ENCODE peak calls at places on chromosome 20, in five cellular contexts. N, Y, Z, M and O are unnamed samples.

GRCh38 chr20:13009682-13010406 is 1.1 kb downstream of the SPTLC3 start:
- DNase-seq in N (no peak), M (no peak), Z (peak), Y (no peak), O (peak)

GRCh38 chr20:58546312-58546711 is 31.1 kb upstream of the APCDD1L start:
- DNase-seq in N (no peak), Y (no peak), Z (no peak), M (no peak), O (no peak)

GRCh38 chr20:22814475-22815205 is 220.5 kb upstream of the SSTR4 start:
- DNase-seq in M (no peak), Z (no peak), Y (no peak), N (no peak), O (no peak)

GRCh38 chr20:56299362-56299761 is 50.8 kb downstream of the MC3R start:
- DNase-seq in Y (peak), N (no peak), Z (no peak), M (no peak), O (no peak)

GRCh38 chr20:49230575-49231211 is 11.5 kb downstream of the DDX27 start:
- DNase-seq in Y (no peak), N (no peak), M (no peak), Z (no peak), O (no peak)

GRCh38 chr20:53899351-53900167 is 170.8 kb downstream of the BCAS1 start:
- DNase-seq in Y (peak), M (peak), N (no peak), Z (no peak), O (peak)

GRCh38 chr20:25280051-25280573 is 32.2 kb downstream of the PYGB start:
- DNase-seq in Y (no peak), N (no peak), M (no peak), Z (no peak), O (no peak)

GRCh38 chr20:16350465-16350864 is 222.8 kb downstream of the KIF16B start:
- DNase-seq in Z (no peak), M (peak), N (no peak), Y (no peak), O (no peak)

GRCh38 chr20:24795444-24795843 is 153.6 kb upstream of the CST7 start:
- DNase-seq in Y (no peak), N (no peak), Z (no peak), M (no peak), O (no peak)

GRCh38 chr20:38113401-38114325 is 51.4 kb downstream of the TGM2 start:
- DNase-seq in Z (peak), M (no peak), Y (peak), N (peak), O (no peak)

GRCh38 chr20:24705486-24705885 is 236.1 kb downstream of the SYNDIG1 start:
- DNase-seq in Z (no peak), N (no peak), Y (peak), M (no peak), O (no peak)

GRCh38 chr20:25197173-25197869 is 1.8 kb downstream of the ENTPD6 start:
- DNase-seq in N (no peak), Z (no peak), Y (no peak), M (no peak), O (no peak)

GRCh38 chr20:64065973-64066341 is 3.0 kb downstream of the TCEA2 start:
- DNase-seq in Y (peak), Z (no peak), N (no peak), M (no peak), O (peak)

GRCh38 chr20:53608456-53609413 is 15.1 kb upstream of the ZNF217 start:
- DNase-seq in N (no peak), Z (no peak), Y (peak), M (no peak), O (no peak)

GRCh38 chr20:25529295-25529951 is 55.9 kb downstream of the NINL start:
- DNase-seq in Y (no peak), N (no peak), Z (no peak), M (no peak), O (no peak)

GRCh38 chr20:49303211-49303610 is 25.4 kb upstream of the ZNFX1 start:
- DNase-seq in M (no peak), Z (no peak), N (no peak), Y (no peak), O (no peak)

GRCh38 chr20:53296451-53297153 is 297.0 kb downstream of the ZNF217 start:
- DNase-seq in M (no peak), Z (no peak), N (no peak), Y (peak), O (no peak)

GRCh38 chr20:17849901-17850673 is 118.5 kb downstream of the SNX5 start:
- DNase-seq in Y (no peak), M (peak), Z (peak), N (no peak), O (no peak)

GRCh38 chr20:32017711-32018251 is 7.5 kb downstream of the CCM2L start:
- DNase-seq in N (peak), Y (peak), Z (peak), M (peak), O (no peak)

GRCh38 chr20:58111340-58112016 is 117.0 kb downstream of the ANKRD60 start:
- DNase-seq in M (no peak), N (no peak), Z (no peak), Y (no peak), O (no peak)

GRCh38 chr20:11178946-11179654 is 505.3 kb upstream of the JAG1 start:
- DNase-seq in N (no peak), Y (no peak), Z (peak), M (peak), O (no peak)

GRCh38 chr20:7851031-7851490 is 89.2 kb downstream of the HAO1 start:
- DNase-seq in M (no peak), N (no peak), Z (no peak), Y (no peak), O (no peak)

GRCh38 chr20:23644159-23644558 is 6.4 kb upstream of the CST3 start:
- DNase-seq in N (no peak), Y (no peak), Z (no peak), M (no peak), O (no peak)

GRCh38 chr20:4169360-4170214 is 154.2 kb upstream of the RNF24 start:
- DNase-seq in Y (no peak), N (no peak), Z (no peak), M (no peak), O (no peak)

GRCh38 chr20:697826-698225 is 22.2 kb upstream of the SCRT2 start:
- DNase-seq in M (no peak), N (no peak), Z (no peak), Y (no peak), O (no peak)

GRCh38 chr20:34022843-34023234 is 29.1 kb downstream of the RALY start:
- DNase-seq in N (no peak), Y (no peak), Z (no peak), M (no peak), O (no peak)

GRCh38 chr20:25015986-25016385 is 23.4 kb upstream of the APMAP start:
- DNase-seq in M (no peak), N (no peak), Y (no peak), Z (no peak), O (no peak)

GRCh38 chr20:24790746-24791283 is 158.3 kb upstream of the CST7 start:
- DNase-seq in Z (no peak), M (no peak), Y (no peak), N (no peak), O (no peak)

GRCh38 chr20:56411759-56412472 is at the start of gene CASS4:
- DNase-seq in Z (peak), N (no peak), M (no peak), Y (peak), O (no peak)

GRCh38 chr20:16035576-16035975 is 537.7 kb downstream of the KIF16B start:
- DNase-seq in Z (no peak), N (no peak), M (no peak), Y (no peak), O (no peak)

GRCh38 chr20:63957004-63957689 is 931 bp upstream of the UCKL1 start:
- DNase-seq in Y (peak), M (peak), N (peak), Z (peak), O (no peak)

GRCh38 chr20:63628246-63628975 is 1.5 kb upstream of the GMEB2 start:
- DNase-seq in M (peak), N (no peak), Y (peak), Z (peak), O (peak)

GRCh38 chr20:23435675-23436539 is 3.6 kb upstream of the CSTL1 start:
- DNase-seq in M (no peak), N (no peak), Z (peak), Y (no peak), O (no peak)

DNA sequence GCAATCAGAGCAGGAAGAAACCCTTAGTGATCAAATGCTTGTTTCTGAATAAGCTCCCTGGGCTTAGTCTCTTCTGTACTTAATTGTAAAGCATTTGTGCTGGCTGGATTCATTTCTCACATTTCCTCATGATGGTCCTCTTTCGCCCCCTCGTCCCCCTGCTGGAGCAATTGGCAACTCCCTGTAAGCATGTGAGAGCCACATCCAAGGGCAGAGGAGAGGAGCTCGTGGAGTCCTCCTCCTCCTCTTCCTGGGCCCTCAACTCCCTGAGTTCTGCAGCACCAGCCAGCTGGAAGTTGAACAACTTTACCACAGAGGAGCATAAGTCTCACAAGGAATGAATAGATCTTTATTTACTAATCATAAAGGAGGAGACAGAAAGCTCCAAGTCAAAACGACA is 12.6 kb downstream of the ANKEF1 start:
- DNase-seq in Z (peak), M (peak), Y (peak), N (peak), O (no peak)
- TF ChIP-seq KDM1A in Z (no peak), M (no peak), Y (no peak), N (no peak), O (no peak)

GRCh38 chr20:51529027-51529749 is 13.3 kb downstream of the NFATC2 start:
- DNase-seq in N (no peak), Z (no peak), M (no peak), Y (peak), O (no peak)

GRCh38 chr20:51529758-51530157 is 12.8 kb downstream of the NFATC2 start:
- DNase-seq in Z (no peak), Y (peak), N (no peak), M (no peak), O (no peak)

GRCh38 chr20:51531712-51532456 is 10.6 kb downstream of the NFATC2 start:
- DNase-seq in Z (no peak), M (no peak), Y (no peak), N (no peak), O (no peak)

GRCh38 chr20:51532577-51533191 is 9.8 kb downstream of the NFATC2 start:
- DNase-seq in Z (no peak), Y (no peak), M (no peak), N (no peak), O (no peak)

GRCh38 chr20:51531141-51531710 is 11.3 kb downstream of the NFATC2 start:
- DNase-seq in Y (no peak), M (peak), N (no peak), Z (no peak), O (no peak)
- TF ChIP-seq KDM1A in Y (no peak), M (no peak), N (no peak), Z (no peak), O (no peak)

GRCh38 chr20:44074252-44075151 is 112.5 kb downstream of the JPH2 start:
- DNase-seq in Y (no peak), M (no peak), N (no peak), Z (no peak), O (no peak)

GRCh38 chr20:44072381-44072780 is 114.6 kb downstream of the JPH2 start:
- DNase-seq in Y (no peak), Z (no peak), M (no peak), N (no peak), O (no peak)

GRCh38 chr20:44071526-44072111 is 115.4 kb downstream of the JPH2 start:
- DNase-seq in Z (no peak), M (no peak), N (no peak), Y (no peak), O (no peak)

GRCh38 chr20:44073675-44074071 is 113.3 kb downstream of the JPH2 start:
- DNase-seq in Y (no peak), M (no peak), Z (no peak), N (no peak), O (no peak)

GRCh38 chr20:44073011-44073674 is 113.8 kb downstream of the JPH2 start:
- DNase-seq in N (no peak), M (no peak), Z (no peak), Y (no peak), O (no peak)
- TF ChIP-seq KDM1A in N (no peak), M (no peak), Z (no peak), Y (no peak), O (no peak)

GRCh38 chr20:48203252-48203651 is 418.0 kb upstream of the SULF2 start:
- DNase-seq in Z (no peak), N (no peak), M (no peak), Y (no peak), O (no peak)
- TF ChIP-seq KDM1A in Z (no peak), N (no peak), M (no peak), Y (no peak), O (no peak)

DNA sequence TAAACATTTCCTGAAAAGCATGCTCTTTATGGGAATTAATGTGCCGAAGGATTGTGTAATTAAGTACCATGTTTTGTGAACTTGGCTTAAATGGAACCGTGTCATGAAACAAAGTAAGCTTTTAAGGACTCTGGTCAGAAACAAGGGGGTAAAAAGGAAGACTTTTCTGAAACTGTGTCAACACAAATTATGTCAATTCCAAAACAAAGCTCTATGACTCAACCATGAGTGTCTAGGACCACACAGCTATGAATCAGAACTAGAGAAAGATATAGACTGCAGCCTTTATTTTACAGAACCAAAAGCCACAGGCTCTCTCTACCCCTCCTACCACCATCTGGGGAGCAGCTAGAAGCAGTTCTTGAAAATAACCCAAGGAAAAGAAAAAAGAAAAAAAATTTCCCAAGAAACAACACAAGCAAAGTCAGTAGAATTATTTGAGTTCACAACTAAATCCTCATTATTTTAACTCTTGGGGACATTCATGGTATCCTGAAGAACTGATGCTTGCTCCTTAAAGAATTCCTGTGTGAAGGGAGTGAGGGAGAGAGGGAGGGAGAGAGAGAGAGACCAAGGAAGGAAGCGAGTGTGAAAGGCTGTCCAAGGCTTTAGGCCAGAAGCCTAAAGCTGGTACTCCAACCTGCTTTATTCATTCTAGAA is 81.9 kb downstream of the ZMYND8 start:
- DNase-seq in M (peak), N (no peak), Z (peak), Y (peak), O (peak)
- TF ChIP-seq KDM1A in M (no peak), N (no peak), Z (no peak), Y (no peak), O (no peak)

DNA sequence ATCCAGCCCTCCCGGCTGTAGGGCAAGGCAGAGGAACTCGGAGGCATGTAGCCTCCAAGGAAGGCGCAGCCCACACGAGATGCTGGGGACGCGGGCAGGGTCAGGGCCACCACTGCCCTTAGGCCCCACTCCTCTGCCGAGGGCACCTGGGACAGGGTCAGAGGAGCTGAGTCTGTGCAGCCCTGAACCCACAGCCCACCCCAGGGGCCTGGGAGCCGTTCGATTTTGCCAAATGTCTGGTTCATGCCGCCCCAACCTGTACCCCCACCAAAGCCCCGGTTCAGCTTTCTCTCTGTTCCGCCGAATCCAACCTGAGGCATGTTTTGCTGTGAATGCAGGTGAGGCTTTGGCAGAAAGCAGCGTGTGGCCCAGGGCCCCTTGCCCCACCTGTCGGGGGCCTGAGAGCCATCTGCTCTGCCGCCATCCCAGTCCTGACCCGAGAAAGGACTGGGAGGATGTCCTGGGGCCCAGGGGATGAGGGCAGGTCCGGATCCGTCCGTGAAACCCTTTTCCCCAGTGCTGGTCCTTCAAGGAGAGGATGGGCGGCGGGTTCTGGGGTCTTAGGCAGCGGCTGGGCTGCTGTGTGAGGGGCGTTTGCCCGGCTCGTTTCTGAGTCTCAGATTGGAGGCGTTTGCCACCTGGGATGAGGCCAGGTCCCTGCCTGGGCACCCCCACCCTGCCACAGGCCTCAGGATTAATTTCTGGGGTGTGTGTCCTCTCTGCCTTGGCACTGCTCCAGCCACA is 79.3 kb upstream of the GATA5 start:
- DNase-seq in Y (no peak), Z (no peak), N (no peak), M (no peak), O (no peak)
- TF ChIP-seq KDM1A in Y (no peak), Z (no peak), N (no peak), M (no peak), O (no peak)

GRCh38 chr20:20083796-20084195 is 31.5 kb downstream of the CFAP61 start:
- DNase-seq in M (peak), Z (peak), Y (peak), N (no peak), O (peak)
- TF ChIP-seq KDM1A in M (no peak), Z (no peak), Y (no peak), N (no peak), O (no peak)

GRCh38 chr20:39271205-39271604 is 309.1 kb downstream of the DHX35 start:
- DNase-seq in M (no peak), Y (no peak), N (no peak), Z (no peak), O (no peak)
- TF ChIP-seq KDM1A in M (no peak), Y (no peak), N (no peak), Z (no peak), O (no peak)

GRCh38 chr20:50607850-50608749 is 83.2 kb downstream of the RIPOR3 start:
- DNase-seq in Z (no peak), M (no peak), Y (no peak), N (no peak), O (no peak)

GRCh38 chr20:50611128-50611810 is 80.1 kb downstream of the RIPOR3 start:
- DNase-seq in M (no peak), N (no peak), Y (no peak), Z (no peak), O (no peak)

GRCh38 chr20:50608750-50609104 is 82.6 kb downstream of the RIPOR3 start:
- DNase-seq in M (no peak), N (no peak), Y (no peak), Z (no peak), O (no peak)

GRCh38 chr20:50610212-50610718 is 81.1 kb downstream of the RIPOR3 start:
- DNase-seq in Z (peak), Y (no peak), N (no peak), M (no peak), O (no peak)

GRCh38 chr20:50609438-50609989 is 81.8 kb downstream of the RIPOR3 start:
- DNase-seq in Y (no peak), M (no peak), Z (no peak), N (no peak), O (no peak)
- TF ChIP-seq KDM1A in Y (no peak), M (no peak), Z (no peak), N (no peak), O (no peak)

GRCh38 chr20:62571667-62572344 is 70.5 kb upstream of the SLCO4A1 start:
- DNase-seq in M (no peak), Y (peak), Z (peak), N (no peak), O (no peak)
- TF ChIP-seq KDM1A in M (no peak), Y (no peak), Z (no peak), N (no peak), O (no peak)